ENCODE peak calls at places on chromosomes 1 and 21, in eight cellular contexts. One of them, this sample, is unnamed.
A peak's percentile ranks its signal among the peaks of the same experiment; 100 is the strongest.

GRCh38 chr1:94672934-94673333 is 131.4 kb upstream of the F3 start:
- DNase-seq in heart right ventricle: no peak
- DNase-seq in BJ: peak; percentile 83
- DNase-seq in tibial nerve: no peak
- DNase-seq in heart left ventricle: no peak
- DNase-seq in left ventricle myocardium inferior: no peak
- DNase-seq in CD8-positive, alpha-beta T cell: no peak
- DNase-seq in endothelial cell of umbilical vein: no peak
- DNase-seq in this sample: no peak

GRCh38 chr1:223678841-223679240 is 13.3 kb upstream of the CAPN8 start:
- DNase-seq in heart right ventricle: no peak
- DNase-seq in BJ: no peak
- DNase-seq in tibial nerve: no peak
- DNase-seq in heart left ventricle: no peak
- DNase-seq in left ventricle myocardium inferior: no peak
- DNase-seq in CD8-positive, alpha-beta T cell: no peak
- DNase-seq in endothelial cell of umbilical vein: no peak
- DNase-seq in this sample: no peak

GRCh38 chr1:53944469-53945182 is 873 bp downstream of the IFT25 start:
- DNase-seq in heart right ventricle: no peak
- DNase-seq in BJ: no peak
- DNase-seq in tibial nerve: no peak
- DNase-seq in heart left ventricle: no peak
- DNase-seq in left ventricle myocardium inferior: no peak
- DNase-seq in CD8-positive, alpha-beta T cell: no peak
- DNase-seq in endothelial cell of umbilical vein: no peak
- DNase-seq in this sample: no peak

GRCh38 chr1:119988316-119989067 is 81.0 kb downstream of the NOTCH2 start:
- DNase-seq in heart right ventricle: no peak
- DNase-seq in BJ: no peak
- DNase-seq in tibial nerve: no peak
- DNase-seq in heart left ventricle: no peak
- DNase-seq in left ventricle myocardium inferior: no peak
- DNase-seq in CD8-positive, alpha-beta T cell: no peak
- DNase-seq in endothelial cell of umbilical vein: no peak
- DNase-seq in this sample: no peak

GRCh38 chr1:179779645-179780272 is 36.7 kb downstream of the FAM163A start:
- DNase-seq in heart right ventricle: peak; percentile 23
- DNase-seq in BJ: no peak
- DNase-seq in tibial nerve: no peak
- DNase-seq in heart left ventricle: no peak
- DNase-seq in left ventricle myocardium inferior: no peak
- DNase-seq in CD8-positive, alpha-beta T cell: no peak
- DNase-seq in endothelial cell of umbilical vein: peak; percentile 61
- DNase-seq in this sample: no peak

GRCh38 chr1:85125891-85126290 is 74.9 kb downstream of the SYDE2 start:
- DNase-seq in heart right ventricle: no peak
- DNase-seq in BJ: no peak
- DNase-seq in tibial nerve: no peak
- DNase-seq in heart left ventricle: no peak
- DNase-seq in left ventricle myocardium inferior: no peak
- DNase-seq in CD8-positive, alpha-beta T cell: no peak
- DNase-seq in endothelial cell of umbilical vein: no peak
- DNase-seq in this sample: no peak

GRCh38 chr1:154290921-154291320 is 18.5 kb downstream of the HAX1 start:
- DNase-seq in heart right ventricle: no peak
- DNase-seq in BJ: no peak
- DNase-seq in tibial nerve: no peak
- DNase-seq in heart left ventricle: no peak
- DNase-seq in left ventricle myocardium inferior: no peak
- DNase-seq in CD8-positive, alpha-beta T cell: no peak
- DNase-seq in endothelial cell of umbilical vein: no peak
- DNase-seq in this sample: no peak

GRCh38 chr1:8915446-8915845 is 30.2 kb upstream of the CA6 start:
- DNase-seq in heart right ventricle: no peak
- DNase-seq in BJ: no peak
- DNase-seq in tibial nerve: no peak
- DNase-seq in heart left ventricle: no peak
- DNase-seq in left ventricle myocardium inferior: no peak
- DNase-seq in CD8-positive, alpha-beta T cell: no peak
- DNase-seq in endothelial cell of umbilical vein: no peak
- DNase-seq in this sample: no peak

GRCh38 chr1:246677842-246678241 is 46.4 kb upstream of the SCCPDH start:
- DNase-seq in heart right ventricle: no peak
- DNase-seq in BJ: no peak
- DNase-seq in tibial nerve: no peak
- DNase-seq in heart left ventricle: no peak
- DNase-seq in left ventricle myocardium inferior: no peak
- DNase-seq in CD8-positive, alpha-beta T cell: no peak
- DNase-seq in endothelial cell of umbilical vein: no peak
- DNase-seq in this sample: no peak

GRCh38 chr21:41975391-41976272 is 21.8 kb upstream of the C2CD2 start:
- DNase-seq in heart right ventricle: no peak
- DNase-seq in BJ: no peak
- DNase-seq in tibial nerve: no peak
- DNase-seq in heart left ventricle: no peak
- DNase-seq in left ventricle myocardium inferior: no peak
- DNase-seq in CD8-positive, alpha-beta T cell: no peak
- DNase-seq in endothelial cell of umbilical vein: no peak
- DNase-seq in this sample: no peak

GRCh38 chr1:242629396-242629795 is 104.9 kb upstream of the PLD5 start:
- DNase-seq in heart right ventricle: no peak
- DNase-seq in BJ: no peak
- DNase-seq in tibial nerve: no peak
- DNase-seq in heart left ventricle: no peak
- DNase-seq in left ventricle myocardium inferior: no peak
- DNase-seq in CD8-positive, alpha-beta T cell: no peak
- DNase-seq in endothelial cell of umbilical vein: no peak
- DNase-seq in this sample: peak; percentile 72

GRCh38 chr1:152410028-152410427 is 4.0 kb downstream of the CRNN start:
- DNase-seq in heart right ventricle: no peak
- DNase-seq in BJ: no peak
- DNase-seq in tibial nerve: no peak
- DNase-seq in heart left ventricle: no peak
- DNase-seq in left ventricle myocardium inferior: no peak
- DNase-seq in CD8-positive, alpha-beta T cell: no peak
- DNase-seq in endothelial cell of umbilical vein: no peak
- DNase-seq in this sample: no peak

GRCh38 chr1:116654351-116654750 is 13.2 kb downstream of the IGSF3 start:
- DNase-seq in heart right ventricle: no peak
- DNase-seq in BJ: no peak
- DNase-seq in tibial nerve: no peak
- DNase-seq in heart left ventricle: no peak
- DNase-seq in left ventricle myocardium inferior: no peak
- DNase-seq in CD8-positive, alpha-beta T cell: no peak
- DNase-seq in endothelial cell of umbilical vein: no peak
- DNase-seq in this sample: no peak

GRCh38 chr1:9687120-9687875 is 35.8 kb downstream of the PIK3CD start:
- DNase-seq in heart right ventricle: peak; percentile 24
- DNase-seq in BJ: no peak
- DNase-seq in tibial nerve: no peak
- DNase-seq in heart left ventricle: peak; percentile 48
- DNase-seq in left ventricle myocardium inferior: peak; percentile 26
- DNase-seq in CD8-positive, alpha-beta T cell: peak; percentile 83
- DNase-seq in endothelial cell of umbilical vein: peak; percentile 51
- DNase-seq in this sample: peak; percentile 76

GRCh38 chr1:171841050-171841910 is at the start of gene DNM3:
- DNase-seq in heart right ventricle: peak; percentile 75
- DNase-seq in BJ: no peak
- DNase-seq in tibial nerve: peak; percentile 66
- DNase-seq in heart left ventricle: peak; percentile 88
- DNase-seq in left ventricle myocardium inferior: peak; percentile 82
- DNase-seq in CD8-positive, alpha-beta T cell: peak; percentile 74
- DNase-seq in endothelial cell of umbilical vein: peak; percentile 87
- DNase-seq in this sample: peak; percentile 54

GRCh38 chr1:155569988-155570592 is 7.5 kb upstream of the ASH1L start:
- DNase-seq in heart right ventricle: no peak
- DNase-seq in BJ: no peak
- DNase-seq in tibial nerve: no peak
- DNase-seq in heart left ventricle: no peak
- DNase-seq in left ventricle myocardium inferior: no peak
- DNase-seq in CD8-positive, alpha-beta T cell: no peak
- DNase-seq in endothelial cell of umbilical vein: no peak
- DNase-seq in this sample: peak; percentile 25

GRCh38 chr1:216750031-216750627 is 26.9 kb upstream of the ESRRG start:
- DNase-seq in heart right ventricle: peak; percentile 41
- DNase-seq in BJ: peak; percentile 4
- DNase-seq in tibial nerve: no peak
- DNase-seq in heart left ventricle: no peak
- DNase-seq in left ventricle myocardium inferior: no peak
- DNase-seq in CD8-positive, alpha-beta T cell: no peak
- DNase-seq in endothelial cell of umbilical vein: peak; percentile 2
- DNase-seq in this sample: peak; percentile 58
- TF ChIP-seq CTCF in heart right ventricle: peak; percentile 56
- TF ChIP-seq CTCF in BJ: peak; percentile 72
- TF ChIP-seq CTCF in tibial nerve: peak; percentile 50
- TF ChIP-seq CTCF in heart left ventricle: peak; percentile 45
- TF ChIP-seq CTCF in left ventricle myocardium inferior: peak; percentile 68
- TF ChIP-seq CTCF in CD8-positive, alpha-beta T cell: no peak
- TF ChIP-seq CTCF in endothelial cell of umbilical vein: peak; percentile 18
- TF ChIP-seq CTCF in this sample: peak; percentile 80

GRCh38 chr1:221735976-221736375 is 5.9 kb downstream of the DUSP10 start:
- DNase-seq in heart right ventricle: no peak
- DNase-seq in BJ: no peak
- DNase-seq in tibial nerve: no peak
- DNase-seq in heart left ventricle: no peak
- DNase-seq in left ventricle myocardium inferior: no peak
- DNase-seq in CD8-positive, alpha-beta T cell: no peak
- DNase-seq in endothelial cell of umbilical vein: no peak
- DNase-seq in this sample: no peak
- H3K4me3 ChIP-seq in heart right ventricle: no peak overlapping the region
- H3K4me3 ChIP-seq in BJ: no peak overlapping the region
- H3K4me3 ChIP-seq in tibial nerve: no peak overlapping the region
- H3K4me3 ChIP-seq in heart left ventricle: no peak overlapping the region
- H3K4me3 ChIP-seq in left ventricle myocardium inferior: no peak overlapping the region
- H3K4me3 ChIP-seq in CD8-positive, alpha-beta T cell: no peak overlapping the region
- H3K4me3 ChIP-seq in endothelial cell of umbilical vein: no peak overlapping the region
- H3K4me3 ChIP-seq in this sample: no peak overlapping the region

DNA sequence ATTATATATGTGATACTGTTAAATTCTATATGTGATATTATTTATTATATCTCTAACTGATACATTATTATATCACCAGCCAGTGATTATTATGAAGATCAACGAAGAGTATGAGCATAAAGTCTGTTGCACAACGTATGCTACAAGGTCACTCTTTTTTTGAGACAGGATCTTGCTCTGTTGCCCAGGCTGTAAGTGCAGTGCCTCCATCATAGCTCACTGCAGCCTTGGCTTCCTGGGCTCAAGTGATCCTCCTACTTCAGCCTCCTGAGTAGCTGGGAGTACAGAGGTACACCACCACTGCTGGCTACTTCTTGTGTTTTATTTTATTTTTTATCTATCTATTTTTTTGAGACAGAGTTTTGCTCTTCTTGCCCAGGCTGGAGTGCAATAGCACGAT is 14.0 kb upstream of the EPHB2 start:
- DNase-seq in heart right ventricle: no peak
- DNase-seq in BJ: no peak
- DNase-seq in tibial nerve: no peak
- DNase-seq in heart left ventricle: no peak
- DNase-seq in left ventricle myocardium inferior: no peak
- DNase-seq in CD8-positive, alpha-beta T cell: no peak
- DNase-seq in endothelial cell of umbilical vein: no peak
- DNase-seq in this sample: no peak
- H3K36me3 ChIP-seq in heart right ventricle: no peaks in the 10 kb centered on the region
- H3K36me3 ChIP-seq in BJ: no peaks in the 10 kb centered on the region
- H3K36me3 ChIP-seq in tibial nerve: no peaks in the 10 kb centered on the region
- H3K36me3 ChIP-seq in heart left ventricle: no peaks in the 10 kb centered on the region
- H3K36me3 ChIP-seq in left ventricle myocardium inferior: no peaks in the 10 kb centered on the region
- H3K36me3 ChIP-seq in CD8-positive, alpha-beta T cell: no peaks in the 10 kb centered on the region
- H3K36me3 ChIP-seq in endothelial cell of umbilical vein: no peaks in the 10 kb centered on the region
- H3K36me3 ChIP-seq in this sample: no peaks in the 10 kb centered on the region

GRCh38 chr1:29383972-29384371 is 147.7 kb downstream of the PTPRU start:
- DNase-seq in heart right ventricle: no peak
- DNase-seq in BJ: no peak
- DNase-seq in tibial nerve: no peak
- DNase-seq in heart left ventricle: no peak
- DNase-seq in left ventricle myocardium inferior: no peak
- DNase-seq in CD8-positive, alpha-beta T cell: no peak
- DNase-seq in endothelial cell of umbilical vein: peak; percentile 66
- DNase-seq in this sample: peak; percentile 37

GRCh38 chr1:29380532-29380931 is 144.2 kb downstream of the PTPRU start:
- DNase-seq in heart right ventricle: no peak
- DNase-seq in BJ: no peak
- DNase-seq in tibial nerve: no peak
- DNase-seq in heart left ventricle: no peak
- DNase-seq in left ventricle myocardium inferior: no peak
- DNase-seq in CD8-positive, alpha-beta T cell: no peak
- DNase-seq in endothelial cell of umbilical vein: no peak
- DNase-seq in this sample: peak; percentile 80

GRCh38 chr1:29381426-29381825 is 145.1 kb downstream of the PTPRU start:
- DNase-seq in heart right ventricle: no peak
- DNase-seq in BJ: no peak
- DNase-seq in tibial nerve: no peak
- DNase-seq in heart left ventricle: no peak
- DNase-seq in left ventricle myocardium inferior: no peak
- DNase-seq in CD8-positive, alpha-beta T cell: no peak
- DNase-seq in endothelial cell of umbilical vein: no peak
- DNase-seq in this sample: no peak

GRCh38 chr1:29384496-29385015 is 148.2 kb downstream of the PTPRU start:
- DNase-seq in heart right ventricle: no peak
- DNase-seq in BJ: no peak
- DNase-seq in tibial nerve: no peak
- DNase-seq in heart left ventricle: no peak
- DNase-seq in left ventricle myocardium inferior: no peak
- DNase-seq in CD8-positive, alpha-beta T cell: no peak
- DNase-seq in endothelial cell of umbilical vein: no peak
- DNase-seq in this sample: peak; percentile 7

DNA sequence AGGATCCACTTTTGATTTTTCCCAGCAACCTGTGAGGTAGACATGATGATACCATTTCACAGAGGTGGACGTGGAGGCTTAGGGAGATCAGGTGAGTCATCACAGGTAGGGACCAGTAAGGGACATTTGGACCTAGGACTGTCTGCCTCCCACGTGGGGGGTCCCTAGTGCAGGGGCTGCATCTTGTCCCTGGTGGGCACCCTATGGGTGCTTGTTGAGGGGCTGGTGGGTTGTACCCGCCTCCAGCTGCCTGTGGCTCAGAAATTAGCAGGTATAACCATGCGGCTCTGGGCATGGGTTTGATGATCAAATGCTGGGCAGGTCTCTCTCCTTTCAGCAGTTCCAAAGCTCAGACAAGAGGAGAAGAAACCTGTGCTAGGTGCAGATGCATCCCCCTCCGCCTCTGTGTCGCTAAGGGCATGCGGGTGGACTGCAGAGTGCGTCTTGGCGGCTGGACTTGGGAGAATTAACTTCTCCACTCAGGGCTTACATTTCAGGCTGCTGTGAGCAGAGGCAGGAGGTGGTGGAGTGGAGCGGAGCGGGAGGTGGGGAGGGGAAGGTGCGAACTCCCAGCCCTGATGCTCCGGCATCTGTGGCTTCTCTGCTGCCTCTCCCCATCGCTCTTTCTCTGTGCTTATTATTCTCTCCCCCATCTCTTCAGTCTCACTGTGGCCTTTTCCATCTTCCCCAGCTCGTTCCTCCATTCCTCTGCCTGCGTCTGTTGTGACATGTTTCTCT is 146.7 kb downstream of the PTPRU start:
- DNase-seq in heart right ventricle: no peak
- DNase-seq in BJ: no peak
- DNase-seq in tibial nerve: no peak
- DNase-seq in heart left ventricle: no peak
- DNase-seq in left ventricle myocardium inferior: no peak
- DNase-seq in CD8-positive, alpha-beta T cell: no peak
- DNase-seq in endothelial cell of umbilical vein: no peak
- DNase-seq in this sample: no peak
- TF ChIP-seq CTCF in heart right ventricle: no peak
- TF ChIP-seq CTCF in BJ: no peak
- TF ChIP-seq CTCF in tibial nerve: no peak
- TF ChIP-seq CTCF in heart left ventricle: no peak
- TF ChIP-seq CTCF in left ventricle myocardium inferior: no peak
- TF ChIP-seq CTCF in CD8-positive, alpha-beta T cell: no peak
- TF ChIP-seq CTCF in endothelial cell of umbilical vein: no peak
- TF ChIP-seq CTCF in this sample: no peak

This sample was measured in bronchial epithelial cell.